ENCODE peak calls at places on chromosomes 3 and 15, in four cellular contexts. J is CD8-positive, alpha-beta T cell; E is activated naive CD4-positive, alpha-beta T cell treated with anti-CD3 and anti-CD28 coated beads, Interleukin-2, amount 10 ng/mL, durations not matched to agents 7 days and 5 days; I is T-cell. A is an unnamed sample.

GRCh38 chr15:89822030-89822429 is 7.4 kb upstream of the ANPEP start:
- DNase-seq in I (no peak), E (no peak), J (no peak), A (no peak)

GRCh38 chr15:78565951-78566774 is 843 bp downstream of the CHRNA5 start:
- DNase-seq in J (no peak), I (no peak), E (no peak), A (no peak)

GRCh38 chr3:146746190-146746589 is 141.0 kb upstream of the PLSCR5 start:
- DNase-seq in I (no peak), J (no peak), E (no peak), A (no peak)

GRCh38 chr15:69955240-69955894 is 142.3 kb downstream of the TLE3 start:
- DNase-seq in J (no peak), I (no peak), E (no peak), A (no peak)

GRCh38 chr15:72902245-72902928 is 118.8 kb upstream of the ADPGK start:
- DNase-seq in J (no peak), E (no peak), I (no peak), A (no peak)

GRCh38 chr3:71881732-71882131 is 96.8 kb upstream of the PROK2 start:
- DNase-seq in E (no peak), I (no peak), J (no peak), A (no peak)

GRCh38 chr15:31329640-31330010 is 3.0 kb downstream of the KLF13 start:
- DNase-seq in E (no peak), I (no peak), J (no peak), A (no peak)

GRCh38 chr3:52182203-52182602 is 15.8 kb upstream of the ALAS1 start:
- DNase-seq in I (peak), J (no peak), E (no peak), A (no peak)

GRCh38 chr15:61157933-61158332 is 71.2 kb downstream of the RORA start:
- DNase-seq in J (no peak), I (no peak), E (no peak), A (no peak)

GRCh38 chr3:149970716-149971402 is at the start of gene PFN2:
- DNase-seq in E (peak), I (peak), J (peak), A (peak)

GRCh38 chr3:76570436-76571057 is 469.4 kb upstream of the ROBO2 start:
- DNase-seq in J (no peak), E (no peak), I (no peak), A (no peak)

GRCh38 chr3:27253831-27254230 is 115.4 kb downstream of the NEK10 start:
- DNase-seq in J (no peak), E (peak), I (no peak), A (no peak)

GRCh38 chr15:93029613-93030429 is 59.2 kb downstream of the RGMA start:
- DNase-seq in E (no peak), I (no peak), J (no peak), A (no peak)

GRCh38 chr3:127735767-127736693 is 63.3 kb downstream of the ABTB1 start:
- DNase-seq in E (no peak), I (no peak), J (no peak), A (no peak)